ENCODE peak calls at places on chromosome 16, in nine cellular contexts. B is AG08396; R is hypothalamus; I is tibial artery; P is activated naive CD8-positive, alpha-beta T cell treated with anti-CD3 and anti-CD28 coated beads, Interleukin-2, amount 10 ng/mL, durations not matched to agents 7 days and 5 days; G is cardiac fibroblast; S is CD4-positive, CD25-positive, alpha-beta regulatory T cell; O is ovary; T is stimulated activated CD4-positive, alpha-beta T cell treated with anti-CD3 and anti-CD28 coated beads, Interleukin-1b, Interleukin-23, amount 100 ng/mL, for 24 hours. J is an unnamed sample.

GRCh38 chr16:81137012-81137335 is 40.8 kb upstream of the GCSH start:
- DNase-seq in B (peak; percentile 52), R (no peak), I (no peak), P (no peak), G (peak; percentile 29), S (no peak), O (no peak), T (no peak), J (peak; percentile 58)

GRCh38 chr16:48901712-48902374 is 291.9 kb upstream of the N4BP1 start:
- DNase-seq in B (peak; percentile 37), R (no peak), I (peak; percentile 19), P (no peak), G (no peak), S (no peak), O (no peak), T (no peak), J (no peak)

GRCh38 chr16:68083861-68084503 is 1.2 kb upstream of the NFATC3 start:
- DNase-seq in B (no peak), R (peak; percentile 60), I (no peak), P (no peak), G (peak; percentile 37), S (no peak), O (no peak), T (no peak), J (peak; percentile 46)

GRCh38 chr16:73068546-73069401 is 20.8 kb upstream of the ZFHX3 start:
- DNase-seq in B (peak; percentile 84), R (no peak), I (peak; percentile 96), P (no peak), G (peak; percentile 99), S (no peak), O (no peak), T (no peak), J (peak; percentile 77)

GRCh38 chr16:11583171-11583570 is 3.5 kb downstream of the LITAF start:
- DNase-seq in B (peak; percentile 43), R (no peak), I (no peak), P (no peak), G (no peak), S (no peak), O (no peak), T (no peak), J (peak; percentile 34)

GRCh38 chr16:1580956-1581355 is 30.9 kb downstream of the IFT140 start:
- DNase-seq in B (no peak), R (no peak), I (no peak), P (no peak), G (no peak), S (no peak), O (no peak), T (no peak), J (no peak)

GRCh38 chr16:14001521-14001920 is 69.6 kb upstream of the MRTFB start:
- DNase-seq in B (no peak), R (no peak), I (no peak), P (no peak), G (no peak), S (no peak), O (no peak), T (no peak), J (no peak)

GRCh38 chr16:86225905-86226371 is 284.4 kb upstream of the FOXF1 start:
- DNase-seq in B (no peak), R (no peak), I (no peak), P (no peak), G (no peak), S (no peak), O (no peak), T (no peak), J (no peak)

GRCh38 chr16:57409870-57410585 is 5.5 kb downstream of the CCL17 start:
- DNase-seq in B (no peak), R (no peak), I (peak; percentile 61), P (no peak), G (no peak), S (no peak), O (no peak), T (no peak), J (no peak)

GRCh38 chr16:2024026-2024425 is 2.7 kb upstream of the NHERF2 start:
- DNase-seq in B (no peak), R (no peak), I (no peak), P (no peak), G (no peak), S (no peak), O (no peak), T (no peak), J (no peak)

GRCh38 chr16:84360170-84360569 is 8.2 kb upstream of the ATP2C2 start:
- DNase-seq in B (no peak), R (no peak), I (no peak), P (peak; percentile 66), G (no peak), S (peak; percentile 13), O (no peak), T (peak; percentile 38), J (no peak)

GRCh38 chr16:10812352-10813122 is 6.1 kb downstream of the TVP23A start:
- DNase-seq in B (no peak), R (no peak), I (no peak), P (no peak), G (no peak), S (no peak), O (no peak), T (no peak), J (no peak)

GRCh38 chr16:23807028-23807427 is 28.8 kb upstream of the PRKCB start:
- DNase-seq in B (no peak), R (no peak), I (no peak), P (no peak), G (no peak), S (no peak), O (no peak), T (no peak), J (no peak)